ENCODE peak calls at places on chromosomes 7 and 10, in ten cellular contexts. One of them, this sample, is unnamed.

GRCh38 chr10:24009736-24010135 is 199.2 kb upstream of the KIAA1217 start:
- DNase-seq in dorsolateral prefrontal cortex: no peak
- DNase-seq in stimulated activated CD4-positive, alpha-beta T cell treated with anti-CD3 and anti-CD28 coated beads, Interleukin-12 subunit alpha, Interleukin-12 subunit beta, amount 100 ng/mL, for 4 hours: no peak
- DNase-seq in HFF-Myc: no peak
- DNase-seq in iris pigment epithelial cell: no peak
- DNase-seq in fibroblast of pulmonary artery: no peak
- DNase-seq in NCI-H1436: no peak
- DNase-seq in stimulated activated naive B cell treated with anti-CD40 and anti-IgM and Interleukin-4, amounts not matched to agents 10 μg/mL and 1 μg/mL and 100 μg/mL, for 72 hours: no peak
- DNase-seq in stimulated activated CD8-positive, alpha-beta memory T cell treated with anti-CD3 and anti-CD28 coated beads, Interleukin-2, amount 100 ng/mL, for 1 hour: no peak
- DNase-seq in GM10248: no peak
- DNase-seq in this sample: no peak

GRCh38 chr7:148044173-148044572 is 546.4 kb upstream of the C7orf33 start:
- DNase-seq in dorsolateral prefrontal cortex: no peak
- DNase-seq in stimulated activated CD4-positive, alpha-beta T cell treated with anti-CD3 and anti-CD28 coated beads, Interleukin-12 subunit alpha, Interleukin-12 subunit beta, amount 100 ng/mL, for 4 hours: no peak
- DNase-seq in HFF-Myc: no peak
- DNase-seq in iris pigment epithelial cell: no peak
- DNase-seq in fibroblast of pulmonary artery: no peak
- DNase-seq in NCI-H1436: no peak
- DNase-seq in stimulated activated naive B cell treated with anti-CD40 and anti-IgM and Interleukin-4, amounts not matched to agents 10 μg/mL and 1 μg/mL and 100 μg/mL, for 72 hours: no peak
- DNase-seq in stimulated activated CD8-positive, alpha-beta memory T cell treated with anti-CD3 and anti-CD28 coated beads, Interleukin-2, amount 100 ng/mL, for 1 hour: no peak
- DNase-seq in GM10248: no peak
- DNase-seq in this sample: no peak

GRCh38 chr10:6365384-6365783 is 162.7 kb downstream of the PFKFB3 start:
- DNase-seq in dorsolateral prefrontal cortex: no peak
- DNase-seq in stimulated activated CD4-positive, alpha-beta T cell treated with anti-CD3 and anti-CD28 coated beads, Interleukin-12 subunit alpha, Interleukin-12 subunit beta, amount 100 ng/mL, for 4 hours: no peak
- DNase-seq in HFF-Myc: no peak
- DNase-seq in iris pigment epithelial cell: peak
- DNase-seq in fibroblast of pulmonary artery: no peak
- DNase-seq in NCI-H1436: no peak
- DNase-seq in stimulated activated naive B cell treated with anti-CD40 and anti-IgM and Interleukin-4, amounts not matched to agents 10 μg/mL and 1 μg/mL and 100 μg/mL, for 72 hours: no peak
- DNase-seq in stimulated activated CD8-positive, alpha-beta memory T cell treated with anti-CD3 and anti-CD28 coated beads, Interleukin-2, amount 100 ng/mL, for 1 hour: no peak
- DNase-seq in GM10248: no peak
- DNase-seq in this sample: no peak

GRCh38 chr10:22324413-22324812 is 3.5 kb downstream of the BMI1 start:
- DNase-seq in dorsolateral prefrontal cortex: no peak
- DNase-seq in stimulated activated CD4-positive, alpha-beta T cell treated with anti-CD3 and anti-CD28 coated beads, Interleukin-12 subunit alpha, Interleukin-12 subunit beta, amount 100 ng/mL, for 4 hours: no peak
- DNase-seq in HFF-Myc: no peak
- DNase-seq in iris pigment epithelial cell: no peak
- DNase-seq in fibroblast of pulmonary artery: no peak
- DNase-seq in NCI-H1436: no peak
- DNase-seq in stimulated activated naive B cell treated with anti-CD40 and anti-IgM and Interleukin-4, amounts not matched to agents 10 μg/mL and 1 μg/mL and 100 μg/mL, for 72 hours: no peak
- DNase-seq in stimulated activated CD8-positive, alpha-beta memory T cell treated with anti-CD3 and anti-CD28 coated beads, Interleukin-2, amount 100 ng/mL, for 1 hour: no peak
- DNase-seq in GM10248: no peak
- DNase-seq in this sample: no peak

GRCh38 chr7:105779856-105780815 is 96.3 kb downstream of the ATXN7L1 start:
- DNase-seq in dorsolateral prefrontal cortex: no peak
- DNase-seq in stimulated activated CD4-positive, alpha-beta T cell treated with anti-CD3 and anti-CD28 coated beads, Interleukin-12 subunit alpha, Interleukin-12 subunit beta, amount 100 ng/mL, for 4 hours: no peak
- DNase-seq in HFF-Myc: no peak
- DNase-seq in iris pigment epithelial cell: no peak
- DNase-seq in fibroblast of pulmonary artery: no peak
- DNase-seq in NCI-H1436: no peak
- DNase-seq in stimulated activated naive B cell treated with anti-CD40 and anti-IgM and Interleukin-4, amounts not matched to agents 10 μg/mL and 1 μg/mL and 100 μg/mL, for 72 hours: no peak
- DNase-seq in stimulated activated CD8-positive, alpha-beta memory T cell treated with anti-CD3 and anti-CD28 coated beads, Interleukin-2, amount 100 ng/mL, for 1 hour: no peak
- DNase-seq in GM10248: no peak
- DNase-seq in this sample: no peak

GRCh38 chr7:44853391-44853790 is 5.5 kb upstream of the H2AZ2 start:
- DNase-seq in dorsolateral prefrontal cortex: no peak
- DNase-seq in stimulated activated CD4-positive, alpha-beta T cell treated with anti-CD3 and anti-CD28 coated beads, Interleukin-12 subunit alpha, Interleukin-12 subunit beta, amount 100 ng/mL, for 4 hours: no peak
- DNase-seq in HFF-Myc: no peak
- DNase-seq in iris pigment epithelial cell: no peak
- DNase-seq in fibroblast of pulmonary artery: no peak
- DNase-seq in NCI-H1436: no peak
- DNase-seq in stimulated activated naive B cell treated with anti-CD40 and anti-IgM and Interleukin-4, amounts not matched to agents 10 μg/mL and 1 μg/mL and 100 μg/mL, for 72 hours: no peak
- DNase-seq in stimulated activated CD8-positive, alpha-beta memory T cell treated with anti-CD3 and anti-CD28 coated beads, Interleukin-2, amount 100 ng/mL, for 1 hour: no peak
- DNase-seq in GM10248: no peak
- DNase-seq in this sample: no peak

GRCh38 chr7:131945313-131945831 is 388.9 kb upstream of the PODXL start:
- DNase-seq in dorsolateral prefrontal cortex: peak
- DNase-seq in stimulated activated CD4-positive, alpha-beta T cell treated with anti-CD3 and anti-CD28 coated beads, Interleukin-12 subunit alpha, Interleukin-12 subunit beta, amount 100 ng/mL, for 4 hours: peak
- DNase-seq in HFF-Myc: no peak
- DNase-seq in iris pigment epithelial cell: peak
- DNase-seq in fibroblast of pulmonary artery: peak
- DNase-seq in NCI-H1436: peak
- DNase-seq in stimulated activated naive B cell treated with anti-CD40 and anti-IgM and Interleukin-4, amounts not matched to agents 10 μg/mL and 1 μg/mL and 100 μg/mL, for 72 hours: no peak
- DNase-seq in stimulated activated CD8-positive, alpha-beta memory T cell treated with anti-CD3 and anti-CD28 coated beads, Interleukin-2, amount 100 ng/mL, for 1 hour: no peak
- DNase-seq in GM10248: peak
- DNase-seq in this sample: peak

GRCh38 chr7:150781016-150781415 is 19.1 kb downstream of the TMEM176B start:
- DNase-seq in dorsolateral prefrontal cortex: no peak
- DNase-seq in stimulated activated CD4-positive, alpha-beta T cell treated with anti-CD3 and anti-CD28 coated beads, Interleukin-12 subunit alpha, Interleukin-12 subunit beta, amount 100 ng/mL, for 4 hours: no peak
- DNase-seq in HFF-Myc: no peak
- DNase-seq in iris pigment epithelial cell: peak
- DNase-seq in fibroblast of pulmonary artery: peak
- DNase-seq in NCI-H1436: no peak
- DNase-seq in stimulated activated naive B cell treated with anti-CD40 and anti-IgM and Interleukin-4, amounts not matched to agents 10 μg/mL and 1 μg/mL and 100 μg/mL, for 72 hours: no peak
- DNase-seq in stimulated activated CD8-positive, alpha-beta memory T cell treated with anti-CD3 and anti-CD28 coated beads, Interleukin-2, amount 100 ng/mL, for 1 hour: no peak
- DNase-seq in GM10248: no peak
- DNase-seq in this sample: no peak

GRCh38 chr7:2172311-2173183 is 60.2 kb downstream of the MAD1L1 start:
- DNase-seq in dorsolateral prefrontal cortex: no peak
- DNase-seq in stimulated activated CD4-positive, alpha-beta T cell treated with anti-CD3 and anti-CD28 coated beads, Interleukin-12 subunit alpha, Interleukin-12 subunit beta, amount 100 ng/mL, for 4 hours: no peak
- DNase-seq in HFF-Myc: peak
- DNase-seq in iris pigment epithelial cell: peak
- DNase-seq in fibroblast of pulmonary artery: peak
- DNase-seq in NCI-H1436: peak
- DNase-seq in stimulated activated naive B cell treated with anti-CD40 and anti-IgM and Interleukin-4, amounts not matched to agents 10 μg/mL and 1 μg/mL and 100 μg/mL, for 72 hours: no peak
- DNase-seq in stimulated activated CD8-positive, alpha-beta memory T cell treated with anti-CD3 and anti-CD28 coated beads, Interleukin-2, amount 100 ng/mL, for 1 hour: no peak
- DNase-seq in GM10248: no peak
- DNase-seq in this sample: peak

GRCh38 chr7:125436220-125436619 is 506.6 kb upstream of the POT1 start:
- DNase-seq in dorsolateral prefrontal cortex: no peak
- DNase-seq in stimulated activated CD4-positive, alpha-beta T cell treated with anti-CD3 and anti-CD28 coated beads, Interleukin-12 subunit alpha, Interleukin-12 subunit beta, amount 100 ng/mL, for 4 hours: no peak
- DNase-seq in HFF-Myc: no peak
- DNase-seq in iris pigment epithelial cell: no peak
- DNase-seq in fibroblast of pulmonary artery: no peak
- DNase-seq in NCI-H1436: no peak
- DNase-seq in stimulated activated naive B cell treated with anti-CD40 and anti-IgM and Interleukin-4, amounts not matched to agents 10 μg/mL and 1 μg/mL and 100 μg/mL, for 72 hours: no peak
- DNase-seq in stimulated activated CD8-positive, alpha-beta memory T cell treated with anti-CD3 and anti-CD28 coated beads, Interleukin-2, amount 100 ng/mL, for 1 hour: no peak
- DNase-seq in GM10248: no peak
- DNase-seq in this sample: no peak

GRCh38 chr10:89074120-89074519 is 83.5 kb downstream of the FAS start:
- DNase-seq in dorsolateral prefrontal cortex: no peak
- DNase-seq in stimulated activated CD4-positive, alpha-beta T cell treated with anti-CD3 and anti-CD28 coated beads, Interleukin-12 subunit alpha, Interleukin-12 subunit beta, amount 100 ng/mL, for 4 hours: no peak
- DNase-seq in HFF-Myc: no peak
- DNase-seq in iris pigment epithelial cell: no peak
- DNase-seq in fibroblast of pulmonary artery: peak
- DNase-seq in NCI-H1436: no peak
- DNase-seq in stimulated activated naive B cell treated with anti-CD40 and anti-IgM and Interleukin-4, amounts not matched to agents 10 μg/mL and 1 μg/mL and 100 μg/mL, for 72 hours: no peak
- DNase-seq in stimulated activated CD8-positive, alpha-beta memory T cell treated with anti-CD3 and anti-CD28 coated beads, Interleukin-2, amount 100 ng/mL, for 1 hour: no peak
- DNase-seq in GM10248: no peak
- DNase-seq in this sample: peak

GRCh38 chr10:61487506-61487905 is 34.3 kb upstream of the TMEM26 start:
- DNase-seq in dorsolateral prefrontal cortex: no peak
- DNase-seq in stimulated activated CD4-positive, alpha-beta T cell treated with anti-CD3 and anti-CD28 coated beads, Interleukin-12 subunit alpha, Interleukin-12 subunit beta, amount 100 ng/mL, for 4 hours: no peak
- DNase-seq in HFF-Myc: peak
- DNase-seq in iris pigment epithelial cell: peak
- DNase-seq in fibroblast of pulmonary artery: peak
- DNase-seq in NCI-H1436: no peak
- DNase-seq in stimulated activated naive B cell treated with anti-CD40 and anti-IgM and Interleukin-4, amounts not matched to agents 10 μg/mL and 1 μg/mL and 100 μg/mL, for 72 hours: no peak
- DNase-seq in stimulated activated CD8-positive, alpha-beta memory T cell treated with anti-CD3 and anti-CD28 coated beads, Interleukin-2, amount 100 ng/mL, for 1 hour: no peak
- DNase-seq in GM10248: no peak
- DNase-seq in this sample: peak

GRCh38 chr7:104150470-104150869 is 57.3 kb downstream of the ORC5 start:
- DNase-seq in dorsolateral prefrontal cortex: no peak
- DNase-seq in stimulated activated CD4-positive, alpha-beta T cell treated with anti-CD3 and anti-CD28 coated beads, Interleukin-12 subunit alpha, Interleukin-12 subunit beta, amount 100 ng/mL, for 4 hours: no peak
- DNase-seq in HFF-Myc: no peak
- DNase-seq in iris pigment epithelial cell: no peak
- DNase-seq in fibroblast of pulmonary artery: no peak
- DNase-seq in NCI-H1436: no peak
- DNase-seq in stimulated activated naive B cell treated with anti-CD40 and anti-IgM and Interleukin-4, amounts not matched to agents 10 μg/mL and 1 μg/mL and 100 μg/mL, for 72 hours: no peak
- DNase-seq in stimulated activated CD8-positive, alpha-beta memory T cell treated with anti-CD3 and anti-CD28 coated beads, Interleukin-2, amount 100 ng/mL, for 1 hour: no peak
- DNase-seq in GM10248: no peak
- DNase-seq in this sample: no peak

GRCh38 chr7:132930881-132931280 is 151.0 kb downstream of the CHCHD3 start:
- DNase-seq in dorsolateral prefrontal cortex: no peak
- DNase-seq in stimulated activated CD4-positive, alpha-beta T cell treated with anti-CD3 and anti-CD28 coated beads, Interleukin-12 subunit alpha, Interleukin-12 subunit beta, amount 100 ng/mL, for 4 hours: no peak
- DNase-seq in HFF-Myc: no peak
- DNase-seq in iris pigment epithelial cell: peak
- DNase-seq in fibroblast of pulmonary artery: peak
- DNase-seq in NCI-H1436: no peak
- DNase-seq in stimulated activated naive B cell treated with anti-CD40 and anti-IgM and Interleukin-4, amounts not matched to agents 10 μg/mL and 1 μg/mL and 100 μg/mL, for 72 hours: no peak
- DNase-seq in stimulated activated CD8-positive, alpha-beta memory T cell treated with anti-CD3 and anti-CD28 coated beads, Interleukin-2, amount 100 ng/mL, for 1 hour: no peak
- DNase-seq in GM10248: no peak
- DNase-seq in this sample: peak

GRCh38 chr10:92010026-92010713 is 86.6 kb downstream of the BTAF1 start:
- DNase-seq in dorsolateral prefrontal cortex: no peak
- DNase-seq in stimulated activated CD4-positive, alpha-beta T cell treated with anti-CD3 and anti-CD28 coated beads, Interleukin-12 subunit alpha, Interleukin-12 subunit beta, amount 100 ng/mL, for 4 hours: no peak
- DNase-seq in HFF-Myc: no peak
- DNase-seq in iris pigment epithelial cell: peak
- DNase-seq in fibroblast of pulmonary artery: peak
- DNase-seq in NCI-H1436: no peak
- DNase-seq in stimulated activated naive B cell treated with anti-CD40 and anti-IgM and Interleukin-4, amounts not matched to agents 10 μg/mL and 1 μg/mL and 100 μg/mL, for 72 hours: no peak
- DNase-seq in stimulated activated CD8-positive, alpha-beta memory T cell treated with anti-CD3 and anti-CD28 coated beads, Interleukin-2, amount 100 ng/mL, for 1 hour: no peak
- DNase-seq in GM10248: no peak
- DNase-seq in this sample: no peak

GRCh38 chr7:84142726-84143125 is 51.9 kb downstream of the SEMA3A start:
- DNase-seq in dorsolateral prefrontal cortex: no peak
- DNase-seq in stimulated activated CD4-positive, alpha-beta T cell treated with anti-CD3 and anti-CD28 coated beads, Interleukin-12 subunit alpha, Interleukin-12 subunit beta, amount 100 ng/mL, for 4 hours: no peak
- DNase-seq in HFF-Myc: no peak
- DNase-seq in iris pigment epithelial cell: no peak
- DNase-seq in fibroblast of pulmonary artery: no peak
- DNase-seq in NCI-H1436: no peak
- DNase-seq in stimulated activated naive B cell treated with anti-CD40 and anti-IgM and Interleukin-4, amounts not matched to agents 10 μg/mL and 1 μg/mL and 100 μg/mL, for 72 hours: no peak
- DNase-seq in stimulated activated CD8-positive, alpha-beta memory T cell treated with anti-CD3 and anti-CD28 coated beads, Interleukin-2, amount 100 ng/mL, for 1 hour: no peak
- DNase-seq in GM10248: no peak
- DNase-seq in this sample: no peak